ENCODE peak calls at places on chromosomes 13 and 19, in four cellular contexts. N, O, W and I are unnamed samples.
A peak's percentile ranks its signal among the peaks of the same experiment; 100 is the strongest.

GRCh38 chr13:72805663-72806341 is 23.9 kb downstream of the PIBF1 start:
- DNase-seq in N (no peak), O (no peak), W (no peak), I (no peak)

GRCh38 chr13:34265016-34265692 is 447.2 kb downstream of the RFC3 start:
- DNase-seq in N (no peak), O (no peak), W (peak; percentile 63), I (no peak)

GRCh38 chr13:95724252-95724651 is 47.3 kb downstream of the DNAJC3 start:
- DNase-seq in N (no peak), O (no peak), W (peak; percentile 6), I (no peak)

GRCh38 chr19:3760871-3761361 is 576 bp downstream of the APBA3 start:
- DNase-seq in N (no peak), O (no peak), W (peak; percentile 32), I (no peak)

GRCh38 chr13:35552172-35552844 is 75.8 kb upstream of the MAB21L1 start:
- DNase-seq in N (no peak), O (no peak), W (peak; percentile 85), I (no peak)

GRCh38 chr13:72109863-72110262 is 242.9 kb upstream of the DACH1 start:
- DNase-seq in N (no peak), O (no peak), W (peak; percentile 69), I (no peak)

GRCh38 chr19:44592451-44592890 is 20.9 kb upstream of the IGSF23 start:
- DNase-seq in N (no peak), O (no peak), W (peak; percentile 30), I (no peak)

GRCh38 chr19:7605490-7606222 is 10.0 kb downstream of the CAMSAP3 start:
- DNase-seq in N (no peak), O (no peak), W (peak; percentile 60), I (no peak)

GRCh38 chr19:36149673-36150406 is 2.4 kb downstream of the COX7A1 start:
- DNase-seq in N (no peak), O (no peak), W (no peak), I (no peak)

GRCh38 chr19:30447276-30447870 is 75.2 kb downstream of the ZNF536 start:
- DNase-seq in N (no peak), O (no peak), W (no peak), I (no peak)

GRCh38 chr13:101013245-101013644 is 338.6 kb upstream of the TMTC4 start:
- DNase-seq in N (no peak), O (no peak), W (no peak), I (no peak)

GRCh38 chr19:1823539-1824251 is 11.6 kb upstream of the ATP8B3 start:
- DNase-seq in N (no peak), O (no peak), W (no peak), I (no peak)

GRCh38 chr13:112545866-112546265 is 42.1 kb downstream of the TUBGCP3 start:
- DNase-seq in N (no peak), O (no peak), W (peak; percentile 69), I (no peak)